ENCODE peak calls at places on chromosomes 11 and 22, in four cellular contexts. R, J, N and L are unnamed samples.

GRCh38 chr11:19164230-19164855 is 37.4 kb downstream of the CSRP3 start:
- DNase-seq in R (no peak), J (no peak), N (no peak), L (no peak)

GRCh38 chr11:70925238-70925637 is 327.1 kb downstream of the SHANK2 start:
- DNase-seq in R (no peak), J (no peak), N (no peak), L (no peak)

GRCh38 chr22:45246060-45246985 is 5.6 kb upstream of the KIAA0930 start:
- DNase-seq in R (no peak), J (peak; percentile 83), N (peak; percentile 74), L (peak; percentile 92)

GRCh38 chr22:22818861-22819855 is 68.5 kb upstream of the IGLL5 start:
- DNase-seq in R (peak; percentile 88), J (no peak), N (no peak), L (no peak)

GRCh38 chr11:77142091-77142975 is 14.3 kb downstream of the MYO7A start:
- DNase-seq in R (no peak), J (no peak), N (no peak), L (no peak)

GRCh38 chr11:133951484-133952198 is 5.1 kb downstream of the IGSF9B start:
- DNase-seq in R (no peak), J (peak; percentile 49), N (no peak), L (no peak)

GRCh38 chr11:64894812-64895452 is 16.5 kb upstream of the EHD1 start:
- DNase-seq in R (no peak), J (no peak), N (no peak), L (no peak)

GRCh38 chr11:71285111-71285510 is 32.7 kb upstream of the SHANK2 start:
- DNase-seq in R (no peak), J (no peak), N (no peak), L (no peak)

GRCh38 chr11:44557464-44557863 is 8.0 kb upstream of the CD82 start:
- DNase-seq in R (peak; percentile 67), J (no peak), N (no peak), L (no peak)

GRCh38 chr11:65700377-65700776 is 11.7 kb upstream of the KAT5 start:
- DNase-seq in R (no peak), J (no peak), N (no peak), L (no peak)

GRCh38 chr11:61543606-61544306 is 35.2 kb downstream of the LRRC10B start:
- DNase-seq in R (no peak), J (peak; percentile 29), N (no peak), L (peak; percentile 18)

GRCh38 chr11:103536335-103536722 is 427.1 kb downstream of the DYNC2H1 start:
- DNase-seq in R (no peak), J (no peak), N (no peak), L (no peak)

GRCh38 chr11:83021780-83022125 is 49.9 kb downstream of the RAB30 start:
- DNase-seq in R (no peak), J (no peak), N (no peak), L (no peak)

GRCh38 chr11:83025267-83025704 is 46.4 kb downstream of the RAB30 start:
- DNase-seq in R (no peak), J (no peak), N (no peak), L (no peak)

GRCh38 chr11:83023410-83023809 is 48.3 kb downstream of the RAB30 start:
- DNase-seq in R (peak; percentile 63), J (no peak), N (no peak), L (no peak)

GRCh38 chr11:83026229-83026628 is 45.5 kb downstream of the RAB30 start:
- DNase-seq in R (no peak), J (no peak), N (no peak), L (no peak)

DNA sequence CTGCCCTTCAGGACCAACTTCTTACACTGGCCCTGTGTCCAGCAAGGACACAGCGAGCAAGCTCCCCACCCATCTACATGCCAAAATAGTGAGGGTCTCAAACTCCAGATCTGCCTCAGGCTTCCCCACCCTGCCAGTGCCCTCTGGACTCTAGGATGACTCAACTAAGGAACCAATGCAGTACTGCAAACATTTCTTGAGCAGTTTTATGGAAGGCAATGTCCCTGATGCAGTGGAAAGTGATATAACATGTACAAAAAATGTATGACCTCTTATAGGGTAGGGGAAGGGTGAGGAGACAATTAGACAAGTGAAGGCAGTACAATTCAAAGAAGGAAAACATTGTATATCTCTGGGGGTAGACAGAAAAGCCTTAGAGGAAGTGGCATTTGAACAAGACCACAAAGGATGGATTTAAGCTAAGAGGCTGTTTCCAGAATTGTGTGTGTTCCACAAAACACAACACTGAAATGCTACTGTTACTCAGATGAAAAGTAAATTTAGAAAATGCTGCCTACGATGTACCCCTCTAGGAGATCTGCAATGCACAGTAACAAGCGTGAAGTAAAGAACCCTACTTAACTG is 47.3 kb downstream of the RAB30 start:
- DNase-seq in R (no peak), J (no peak), N (no peak), L (no peak)
- H3K27ac ChIP-seq in R (peak overlapping the region; percentile 15), J (no peak overlapping the region), N (no peak overlapping the region), L (no peak overlapping the region)

DNA sequence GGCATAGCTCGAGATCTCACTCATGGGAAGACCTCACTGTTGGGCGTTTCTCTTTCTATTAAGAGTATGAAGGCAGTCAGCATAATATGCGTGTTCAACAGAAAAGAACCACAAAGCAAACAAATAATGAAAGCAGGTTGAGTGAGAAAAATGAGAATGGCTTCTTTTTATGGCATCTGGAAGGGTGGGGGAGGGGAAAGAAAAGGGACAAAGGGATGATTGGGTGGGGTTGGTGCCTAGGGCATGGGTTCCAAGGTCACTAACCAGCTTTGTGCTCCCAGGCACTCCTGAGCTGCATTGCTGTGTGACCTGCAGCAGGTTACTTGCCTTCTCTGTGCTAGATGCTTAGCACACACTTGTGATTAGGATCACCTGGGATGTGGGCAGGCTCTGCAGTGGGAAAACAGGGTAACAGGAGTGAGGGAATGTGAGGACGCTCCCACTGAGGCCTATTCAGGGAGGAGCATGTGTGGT is 74.6 kb downstream of the KIAA1671 start:
- DNase-seq in R (no peak), J (no peak), N (peak; percentile 61), L (no peak)
- H3K27ac ChIP-seq in R (no peak overlapping the region), J (peak overlapping the region; percentile 90), N (peak overlapping the region; percentile 66), L (peak overlapping the region; percentile 86)

GRCh38 chr11:122691751-122692150 is 36.2 kb downstream of the UBASH3B start:
- DNase-seq in R (no peak), J (no peak), N (no peak), L (no peak)
- H3K27ac ChIP-seq in R (peak overlapping the region; percentile 99), J (no peak overlapping the region), N (peak overlapping the region; percentile 63), L (no peak overlapping the region)

DNA sequence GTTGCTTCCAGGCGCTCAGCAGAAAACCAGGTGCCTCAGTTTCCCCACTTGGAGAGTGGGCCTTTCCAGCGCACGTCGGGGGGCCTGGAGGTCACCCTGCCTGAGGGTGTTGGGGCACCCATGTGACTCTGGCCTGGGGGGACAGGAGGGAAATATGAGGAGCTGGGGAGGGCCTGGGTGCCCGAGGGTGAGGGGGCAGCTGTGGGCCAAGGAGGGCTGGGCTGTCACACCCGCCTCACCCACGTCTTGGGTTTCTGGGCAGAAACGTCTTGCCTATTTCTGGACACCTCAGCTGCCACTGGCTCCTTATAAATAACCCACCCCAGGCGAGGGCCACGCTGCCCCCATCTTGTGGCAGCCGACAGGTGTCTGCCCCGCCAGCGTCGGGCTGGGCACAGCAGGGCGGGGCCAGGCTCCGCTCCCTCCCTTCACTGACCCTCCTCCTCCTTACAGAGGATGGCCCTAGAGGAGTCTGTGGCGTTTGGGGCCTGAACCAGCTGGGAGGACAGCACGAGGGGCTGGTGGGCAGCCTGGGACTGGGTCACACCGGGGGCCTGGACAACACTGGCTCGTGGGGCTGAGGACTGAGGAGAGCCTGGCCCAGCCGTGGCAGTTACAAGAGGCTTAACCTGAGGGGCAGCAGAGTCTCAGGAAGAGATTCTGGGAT is 1.5 kb downstream of the TNNT3 start:
- DNase-seq in R (no peak), J (no peak), N (peak; percentile 42), L (no peak)
- H3K27ac ChIP-seq in R (no peak overlapping the region), J (peak overlapping the region; percentile 77), N (no peak overlapping the region), L (no peak overlapping the region)

GRCh38 chr22:35563211-35563610 is 22.6 kb downstream of the RASD2 start:
- DNase-seq in R (no peak), J (no peak), N (no peak), L (no peak)

GRCh38 chr22:35561796-35562526 is 21.3 kb downstream of the RASD2 start:
- DNase-seq in R (no peak), J (peak; percentile 59), N (no peak), L (no peak)

GRCh38 chr22:35567214-35567792 is 26.7 kb downstream of the RASD2 start:
- DNase-seq in R (no peak), J (no peak), N (no peak), L (no peak)

GRCh38 chr22:35567794-35568193 is 27.2 kb downstream of the RASD2 start:
- DNase-seq in R (no peak), J (no peak), N (no peak), L (no peak)

GRCh38 chr22:35564975-35565867 is 24.6 kb downstream of the RASD2 start:
- DNase-seq in R (no peak), J (no peak), N (no peak), L (no peak)
- H3K27ac ChIP-seq in R (no peak overlapping the region), J (no peak overlapping the region), N (no peak overlapping the region), L (no peak overlapping the region)

GRCh38 chr11:34620820-34621792 is at the start of gene EHF:
- DNase-seq in R (no peak), J (peak; percentile 50), N (no peak), L (peak; percentile 95)
- H3K27ac ChIP-seq in R (no peak within 1 kb of the TSS), J (no peak within 1 kb of the TSS), N (peak within 1 kb of the TSS; percentile 83), L (peak within 1 kb of the TSS; percentile 99)

DNA sequence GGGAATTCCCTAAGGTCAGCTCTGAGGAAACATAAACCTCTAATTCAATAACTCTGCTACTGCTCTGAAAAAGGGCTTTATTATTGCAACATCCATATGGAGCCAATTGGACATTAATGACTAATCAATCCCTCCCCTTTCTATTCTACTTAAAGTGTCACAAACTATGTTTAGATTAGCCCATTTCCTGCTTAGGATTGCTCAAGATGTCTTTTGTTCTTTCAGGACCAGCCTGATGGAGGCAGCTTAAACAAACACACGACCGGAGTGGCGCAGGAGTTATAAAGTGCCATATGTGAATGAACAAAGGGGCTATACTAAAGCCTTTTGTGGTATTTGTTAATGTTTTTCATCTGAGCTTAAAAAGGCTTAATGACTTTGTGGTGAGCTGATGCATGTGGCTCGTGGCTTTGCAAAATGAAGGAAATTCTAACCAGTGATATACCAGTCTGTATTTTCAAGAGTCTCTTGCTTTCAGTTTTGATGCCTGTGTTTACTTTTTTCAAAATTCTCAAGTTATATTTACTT is 354.4 kb downstream of the SOX6 start:
- DNase-seq in R (no peak), J (peak; percentile 57), N (no peak), L (peak; percentile 79)
- H3K27ac ChIP-seq in R (no peak overlapping the region), J (no peak overlapping the region), N (peak overlapping the region; percentile 16), L (peak overlapping the region; percentile 71)